ENCODE peak calls at places on chromosome 11, in seven cellular contexts. One of them, this sample, is unnamed.

GRCh38 chr11:5291207-5291838 is 10.4 kb downstream of the OR51B4 start:
- DNase-seq in NCI-H146: peak; percentile 21
- DNase-seq in HEK293T: peak; percentile 18
- DNase-seq in body of pancreas: no peak
- DNase-seq in SHP77: peak; percentile 0
- DNase-seq in stimulated activated CD4-positive, alpha-beta T cell treated with anti-CD3 and anti-CD28 coated beads, TNF-alpha, amount 100 ng/mL, for 24 hours: no peak
- DNase-seq in brain microvascular endothelial cell: peak; percentile 42
- DNase-seq in this sample: peak; percentile 9

GRCh38 chr11:118217575-118217974 is 7.2 kb downstream of the JAML start:
- DNase-seq in NCI-H146: no peak
- DNase-seq in HEK293T: no peak
- DNase-seq in body of pancreas: no peak
- DNase-seq in SHP77: no peak
- DNase-seq in stimulated activated CD4-positive, alpha-beta T cell treated with anti-CD3 and anti-CD28 coated beads, TNF-alpha, amount 100 ng/mL, for 24 hours: no peak
- DNase-seq in brain microvascular endothelial cell: no peak
- DNase-seq in this sample: no peak

GRCh38 chr11:72189448-72190250 is 2.3 kb upstream of the FOLR1 start:
- DNase-seq in NCI-H146: no peak
- DNase-seq in HEK293T: no peak
- DNase-seq in body of pancreas: peak; percentile 44
- DNase-seq in SHP77: no peak
- DNase-seq in stimulated activated CD4-positive, alpha-beta T cell treated with anti-CD3 and anti-CD28 coated beads, TNF-alpha, amount 100 ng/mL, for 24 hours: no peak
- DNase-seq in brain microvascular endothelial cell: no peak
- DNase-seq in this sample: peak; percentile 27

GRCh38 chr11:67613960-67614715 is 7.4 kb downstream of the NDUFV1 start:
- DNase-seq in NCI-H146: peak; percentile 33
- DNase-seq in HEK293T: peak; percentile 66
- DNase-seq in body of pancreas: peak; percentile 62
- DNase-seq in SHP77: peak; percentile 37
- DNase-seq in stimulated activated CD4-positive, alpha-beta T cell treated with anti-CD3 and anti-CD28 coated beads, TNF-alpha, amount 100 ng/mL, for 24 hours: peak; percentile 80
- DNase-seq in brain microvascular endothelial cell: peak; percentile 1
- DNase-seq in this sample: peak; percentile 84

GRCh38 chr11:47443028-47443700 is 5.8 kb downstream of the RAPSN start:
- DNase-seq in NCI-H146: no peak
- DNase-seq in HEK293T: no peak
- DNase-seq in body of pancreas: no peak
- DNase-seq in SHP77: peak; percentile 83
- DNase-seq in stimulated activated CD4-positive, alpha-beta T cell treated with anti-CD3 and anti-CD28 coated beads, TNF-alpha, amount 100 ng/mL, for 24 hours: no peak
- DNase-seq in brain microvascular endothelial cell: no peak
- DNase-seq in this sample: peak; percentile 71

GRCh38 chr11:117833401-117833891 is 8.9 kb upstream of the FXYD2 start:
- DNase-seq in NCI-H146: peak; percentile 98
- DNase-seq in HEK293T: no peak
- DNase-seq in body of pancreas: peak; percentile 96
- DNase-seq in SHP77: peak; percentile 71
- DNase-seq in stimulated activated CD4-positive, alpha-beta T cell treated with anti-CD3 and anti-CD28 coated beads, TNF-alpha, amount 100 ng/mL, for 24 hours: no peak
- DNase-seq in brain microvascular endothelial cell: no peak
- DNase-seq in this sample: peak; percentile 15

GRCh38 chr11:34588023-34588422 is 32.9 kb upstream of the EHF start:
- DNase-seq in NCI-H146: no peak
- DNase-seq in HEK293T: no peak
- DNase-seq in body of pancreas: no peak
- DNase-seq in SHP77: no peak
- DNase-seq in stimulated activated CD4-positive, alpha-beta T cell treated with anti-CD3 and anti-CD28 coated beads, TNF-alpha, amount 100 ng/mL, for 24 hours: no peak
- DNase-seq in brain microvascular endothelial cell: no peak
- DNase-seq in this sample: no peak

GRCh38 chr11:44066732-44067131 is 662 bp downstream of the ACCS start:
- DNase-seq in NCI-H146: no peak
- DNase-seq in HEK293T: peak; percentile 28
- DNase-seq in body of pancreas: peak; percentile 11
- DNase-seq in SHP77: no peak
- DNase-seq in stimulated activated CD4-positive, alpha-beta T cell treated with anti-CD3 and anti-CD28 coated beads, TNF-alpha, amount 100 ng/mL, for 24 hours: peak; percentile 1
- DNase-seq in brain microvascular endothelial cell: peak; percentile 38
- DNase-seq in this sample: peak; percentile 42